ENCODE peak calls at places on chromosomes 13 and 19, in six cellular contexts. R is neuronal stem cell, Z is mesenchymal stem cell, D is trophoblast cell, O is H1, A is IMR-90. K is an unnamed sample.

GRCh38 chr13:67230774-67231480 is 791 bp upstream of the PCDH9 start:
- DNase-seq in R (peak; percentile 68), Z (peak; percentile 88), D (peak; percentile 18), O (peak; percentile 7), A (peak; percentile 64), K (peak; percentile 61)

GRCh38 chr13:51805313-51805712 is 1.4 kb upstream of the DHRS12 start:
- DNase-seq in R (no peak), Z (no peak), D (no peak), O (no peak), A (no peak), K (no peak)

GRCh38 chr13:41492432-41493267 is 35.3 kb downstream of the RGCC start:
- DNase-seq in R (no peak), Z (peak; percentile 9), D (peak; percentile 37), O (no peak), A (no peak), K (no peak)

GRCh38 chr19:48069435-48069834 is 25.6 kb upstream of the CABP5 start:
- DNase-seq in R (no peak), Z (no peak), D (no peak), O (no peak), A (no peak), K (no peak)

GRCh38 chr19:6587093-6587820 is 3.7 kb downstream of the CD70 start:
- DNase-seq in R (no peak), Z (no peak), D (no peak), O (no peak), A (no peak), K (peak; percentile 72)

GRCh38 chr13:73272831-73273230 is 214.0 kb downstream of the KLF5 start:
- DNase-seq in R (no peak), Z (no peak), D (no peak), O (no peak), A (no peak), K (no peak)

GRCh38 chr19:15995536-15995935 is 46.7 kb downstream of the OR10H4 start:
- DNase-seq in R (no peak), Z (no peak), D (no peak), O (no peak), A (no peak), K (no peak)

GRCh38 chr13:77509221-77509620 is 26.3 kb upstream of the SCEL start:
- DNase-seq in R (no peak), Z (peak; percentile 12), D (no peak), O (no peak), A (peak; percentile 8), K (no peak)

GRCh38 chr13:41409611-41410010 is 47.7 kb upstream of the RGCC start:
- DNase-seq in R (no peak), Z (no peak), D (peak; percentile 88), O (no peak), A (no peak), K (no peak)

GRCh38 chr13:37984357-37984756 is 114.8 kb upstream of the TRPC4 start:
- DNase-seq in R (no peak), Z (no peak), D (no peak), O (peak; percentile 3), A (no peak), K (peak; percentile 50)

GRCh38 chr13:28743499-28744083 is 24.8 kb upstream of the SLC46A3 start:
- DNase-seq in R (no peak), Z (no peak), D (no peak), O (no peak), A (no peak), K (no peak)
- H4K91ac ChIP-seq in R (no peak overlapping the region), Z (peak overlapping the region; percentile 76), D (peak overlapping the region; percentile 72), O (no peak overlapping the region), A (no peak overlapping the region), K (no peak overlapping the region)

DNA sequence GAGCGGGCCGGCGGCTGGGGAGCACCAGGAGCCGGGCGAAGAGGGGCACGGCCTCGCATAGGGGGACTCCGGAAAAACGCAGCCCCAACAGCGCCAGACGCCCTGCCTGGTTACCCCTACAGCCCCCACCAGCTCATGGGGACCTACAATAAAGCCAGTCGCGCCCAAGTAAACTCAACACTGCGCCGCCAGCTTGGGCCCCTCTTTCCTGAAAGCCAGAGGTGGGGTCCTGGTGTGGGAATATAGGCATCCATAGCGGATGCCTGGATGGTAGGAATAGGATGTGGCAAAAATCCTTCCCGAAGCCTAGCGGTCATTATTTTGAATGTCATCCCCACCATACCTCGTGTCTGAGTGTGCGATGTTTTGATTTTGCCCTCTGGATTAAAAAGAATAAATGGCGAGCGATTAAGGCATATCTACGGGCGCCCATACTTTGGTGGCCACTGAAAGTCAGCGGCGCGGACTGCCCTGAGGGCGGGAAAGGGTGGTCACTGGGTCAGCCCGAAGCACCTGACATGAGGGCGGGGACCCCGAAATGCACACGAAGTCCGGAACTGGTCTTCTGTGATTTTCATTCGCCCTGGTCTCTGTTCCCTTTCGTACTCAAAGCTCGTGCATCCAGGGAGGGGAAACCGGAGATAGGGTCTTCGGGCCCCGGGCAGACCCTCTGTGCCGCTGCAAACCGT is at the start of the genes NHLRC3 and PROSER1:
- DNase-seq in R (peak; percentile 88), Z (peak; percentile 89), D (peak; percentile 76), O (peak; percentile 66), A (peak; percentile 88), K (peak; percentile 89)
- H4K91ac ChIP-seq in R (peak within 1 kb of the TSS; percentile 18), Z (peak within 1 kb of the TSS; percentile 83), D (peak within 1 kb of the TSS; percentile 96), O (peak within 1 kb of the TSS; percentile 84), A (peak within 1 kb of the TSS; percentile 98), K (no peak within 1 kb of the TSS)

GRCh38 chr13:46861959-46862358 is 34.9 kb downstream of the HTR2A start:
- DNase-seq in R (no peak), Z (no peak), D (no peak), O (no peak), A (no peak), K (no peak)
- H4K91ac ChIP-seq in R (no peak overlapping the region), Z (no peak overlapping the region), D (no peak overlapping the region), O (no peak overlapping the region), A (no peak overlapping the region), K (no peak overlapping the region)

DNA sequence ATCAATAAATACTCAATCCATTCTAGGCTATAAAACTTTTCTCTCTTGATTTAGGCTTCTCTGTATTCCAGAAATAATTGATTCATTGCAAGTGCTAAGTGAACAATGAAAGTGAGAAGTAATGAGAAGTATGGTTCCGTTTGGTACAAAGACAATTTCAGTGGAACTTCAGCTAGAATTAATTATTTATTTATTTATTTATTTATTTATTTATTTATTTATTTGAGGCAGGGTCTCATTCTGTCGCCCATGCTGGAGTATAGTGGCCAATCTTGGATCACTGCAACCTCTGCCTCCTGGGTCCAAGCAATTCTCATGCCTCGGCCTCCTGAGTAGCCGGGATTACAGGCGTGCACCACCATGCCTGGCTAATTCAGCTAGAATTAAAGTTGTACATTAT is 262.1 kb downstream of the B3GLCT start:
- DNase-seq in R (no peak), Z (no peak), D (no peak), O (no peak), A (no peak), K (no peak)
- H4K91ac ChIP-seq in R (no peak overlapping the region), Z (no peak overlapping the region), D (no peak overlapping the region), O (no peak overlapping the region), A (no peak overlapping the region), K (no peak overlapping the region)

DNA sequence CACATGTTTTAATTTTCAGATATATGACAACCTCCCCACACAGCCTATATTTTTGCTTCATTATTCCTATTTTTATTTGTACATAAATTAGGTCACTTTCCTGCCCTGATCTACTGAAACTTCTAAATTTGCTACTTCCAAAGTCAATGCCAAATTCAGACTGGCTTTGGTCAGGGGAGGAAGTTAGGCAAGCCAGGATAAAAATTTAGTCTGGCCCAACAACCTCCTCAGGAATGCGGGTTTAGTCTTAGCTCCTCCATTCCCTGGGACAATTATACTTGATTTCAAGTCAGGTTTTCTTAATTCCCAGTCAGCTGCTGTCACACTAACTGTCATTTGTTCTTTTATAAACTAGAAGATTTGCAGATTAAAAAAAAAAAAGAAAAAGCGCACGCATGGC is 84.3 kb downstream of the TM9SF2 start:
- DNase-seq in R (no peak), Z (no peak), D (no peak), O (no peak), A (no peak), K (no peak)
- H4K91ac ChIP-seq in R (no peak overlapping the region), Z (no peak overlapping the region), D (no peak overlapping the region), O (no peak overlapping the region), A (no peak overlapping the region), K (no peak overlapping the region)

DNA sequence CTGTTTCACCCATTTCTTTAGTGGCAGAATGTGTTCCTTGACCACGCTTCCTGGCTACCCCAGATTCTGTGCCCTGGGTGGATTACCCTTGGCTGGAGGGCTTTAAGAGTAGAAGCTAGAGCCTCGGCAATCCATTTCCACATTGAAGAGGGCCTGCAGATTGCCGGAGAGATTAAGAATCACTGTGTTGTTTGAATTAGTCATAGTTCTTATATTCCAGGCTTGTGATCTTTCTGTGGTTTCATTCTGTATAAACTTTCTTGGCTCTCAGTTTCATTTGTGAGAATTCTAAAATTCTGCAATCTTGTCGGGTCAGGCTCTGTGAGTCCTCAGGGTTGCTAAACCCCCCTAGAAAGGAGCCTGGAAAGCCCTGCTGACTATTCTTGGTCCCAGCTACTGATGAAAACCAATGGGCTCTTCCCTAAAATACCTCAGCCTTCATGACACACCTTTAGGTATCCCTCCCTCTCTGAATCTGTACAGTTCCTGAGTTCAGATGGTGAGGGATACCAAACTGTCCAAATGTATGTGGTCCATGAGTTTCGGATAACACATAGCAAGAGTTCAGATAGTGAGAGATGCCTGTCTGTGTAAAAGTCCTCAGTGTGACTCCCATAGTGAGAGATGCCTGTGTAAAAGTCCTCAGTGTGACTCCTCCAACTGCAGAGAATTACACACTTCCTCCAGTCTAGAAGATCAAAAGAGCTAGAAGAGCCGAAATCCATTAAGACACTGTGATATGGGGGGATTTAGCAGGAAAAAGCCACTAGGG is 4.3 kb downstream of the PHF11 start:
- DNase-seq in R (no peak), Z (peak; percentile 93), D (peak; percentile 39), O (no peak), A (peak; percentile 90), K (no peak)
- H4K91ac ChIP-seq in R (no peak overlapping the region), Z (no peak overlapping the region), D (no peak overlapping the region), O (no peak overlapping the region), A (peak overlapping the region; percentile 93), K (no peak overlapping the region)

GRCh38 chr13:66137384-66137783 is 1092.8 kb downstream of the PCDH9 start:
- DNase-seq in R (no peak), Z (no peak), D (no peak), O (no peak), A (no peak), K (no peak)

GRCh38 chr13:66138172-66138811 is 1091.8 kb downstream of the PCDH9 start:
- DNase-seq in R (no peak), Z (no peak), D (no peak), O (no peak), A (no peak), K (no peak)

GRCh38 chr13:66139250-66139649 is 1090.9 kb downstream of the PCDH9 start:
- DNase-seq in R (no peak), Z (peak; percentile 11), D (no peak), O (no peak), A (no peak), K (no peak)

DNA sequence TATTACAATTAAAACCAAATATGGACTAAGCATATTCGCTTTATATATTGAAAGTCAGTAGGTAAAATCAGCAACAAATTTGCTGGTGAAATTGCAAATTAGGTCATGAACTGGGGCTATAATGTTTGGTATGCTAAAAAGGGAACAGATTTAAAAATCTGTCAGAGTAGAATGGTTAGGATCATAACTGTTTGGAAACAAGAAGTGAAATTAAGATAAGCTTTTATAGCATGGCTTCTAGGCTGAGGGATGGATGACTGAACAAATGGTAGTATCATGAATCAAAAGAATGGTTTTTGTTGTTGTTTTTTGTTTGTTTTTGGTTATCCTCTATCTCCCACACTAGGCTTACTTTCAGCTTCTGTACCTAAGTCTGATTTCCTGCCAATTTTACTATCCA is 1090.4 kb downstream of the PCDH9 start:
- DNase-seq in R (no peak), Z (peak; percentile 2), D (no peak), O (no peak), A (no peak), K (no peak)
- H4K91ac ChIP-seq in R (no peak overlapping the region), Z (no peak overlapping the region), D (no peak overlapping the region), O (no peak overlapping the region), A (no peak overlapping the region), K (no peak overlapping the region)